ENCODE peak calls at places on chromosomes 16 and 17, in ten cellular contexts. One of them, this sample, is unnamed.

GRCh38 chr17:75271233-75271954 is 363 bp upstream of the MIF4GD start:
- DNase-seq in skeletal muscle cell: no peak
- DNase-seq in GM03348: peak
- DNase-seq in dermis microvascular lymphatic vessel endothelial cell: no peak
- DNase-seq in memory B cell: peak
- DNase-seq in stimulated activated CD4-positive, alpha-beta T cell treated with anti-CD3 and anti-CD28 coated beads, TNF-alpha, amount 100 ng/mL, for 4 hours: peak
- DNase-seq in Caco-2: peak
- DNase-seq in WTC11: peak
- DNase-seq in choroid plexus epithelial cell: peak
- DNase-seq in GM23338: peak
- DNase-seq in this sample: peak

GRCh38 chr17:40864661-40865380 is 2.2 kb downstream of the KRT12 start:
- DNase-seq in GM03348: no peak
- DNase-seq in choroid plexus epithelial cell: peak
- DNase-seq in WTC11: no peak
- DNase-seq in stimulated activated CD4-positive, alpha-beta T cell treated with anti-CD3 and anti-CD28 coated beads, TNF-alpha, amount 100 ng/mL, for 4 hours: no peak
- DNase-seq in memory B cell: no peak
- DNase-seq in GM23338: no peak
- DNase-seq in skeletal muscle cell: no peak
- DNase-seq in Caco-2: no peak
- DNase-seq in dermis microvascular lymphatic vessel endothelial cell: no peak
- DNase-seq in this sample: no peak

GRCh38 chr17:34203018-34203646 is 52.0 kb upstream of the CCL2 start:
- DNase-seq in stimulated activated CD4-positive, alpha-beta T cell treated with anti-CD3 and anti-CD28 coated beads, TNF-alpha, amount 100 ng/mL, for 4 hours: no peak
- DNase-seq in memory B cell: no peak
- DNase-seq in GM23338: no peak
- DNase-seq in WTC11: no peak
- DNase-seq in Caco-2: no peak
- DNase-seq in skeletal muscle cell: no peak
- DNase-seq in choroid plexus epithelial cell: no peak
- DNase-seq in GM03348: no peak
- DNase-seq in dermis microvascular lymphatic vessel endothelial cell: no peak
- DNase-seq in this sample: no peak

GRCh38 chr17:44159519-44160210 is 10.8 kb upstream of the ASB16 start:
- DNase-seq in Caco-2: no peak
- DNase-seq in dermis microvascular lymphatic vessel endothelial cell: no peak
- DNase-seq in choroid plexus epithelial cell: peak
- DNase-seq in stimulated activated CD4-positive, alpha-beta T cell treated with anti-CD3 and anti-CD28 coated beads, TNF-alpha, amount 100 ng/mL, for 4 hours: no peak
- DNase-seq in WTC11: no peak
- DNase-seq in memory B cell: no peak
- DNase-seq in GM03348: no peak
- DNase-seq in skeletal muscle cell: no peak
- DNase-seq in GM23338: no peak
- DNase-seq in this sample: no peak

GRCh38 chr17:59683283-59683682 is 23.9 kb downstream of the PTRH2 start:
- DNase-seq in dermis microvascular lymphatic vessel endothelial cell: no peak
- DNase-seq in stimulated activated CD4-positive, alpha-beta T cell treated with anti-CD3 and anti-CD28 coated beads, TNF-alpha, amount 100 ng/mL, for 4 hours: no peak
- DNase-seq in WTC11: no peak
- DNase-seq in GM23338: no peak
- DNase-seq in skeletal muscle cell: no peak
- DNase-seq in Caco-2: no peak
- DNase-seq in memory B cell: no peak
- DNase-seq in GM03348: no peak
- DNase-seq in choroid plexus epithelial cell: no peak
- DNase-seq in this sample: no peak

GRCh38 chr17:47821424-47822379 is at the start of gene OSBPL7:
- DNase-seq in stimulated activated CD4-positive, alpha-beta T cell treated with anti-CD3 and anti-CD28 coated beads, TNF-alpha, amount 100 ng/mL, for 4 hours: peak
- DNase-seq in dermis microvascular lymphatic vessel endothelial cell: peak
- DNase-seq in skeletal muscle cell: peak
- DNase-seq in Caco-2: peak
- DNase-seq in memory B cell: peak
- DNase-seq in GM23338: peak
- DNase-seq in GM03348: peak
- DNase-seq in choroid plexus epithelial cell: peak
- DNase-seq in WTC11: peak
- DNase-seq in this sample: peak

GRCh38 chr16:53913082-53913870 is 209.3 kb downstream of the FTO start:
- DNase-seq in Caco-2: no peak
- DNase-seq in memory B cell: no peak
- DNase-seq in GM23338: no peak
- DNase-seq in stimulated activated CD4-positive, alpha-beta T cell treated with anti-CD3 and anti-CD28 coated beads, TNF-alpha, amount 100 ng/mL, for 4 hours: no peak
- DNase-seq in choroid plexus epithelial cell: peak
- DNase-seq in GM03348: peak
- DNase-seq in WTC11: no peak
- DNase-seq in skeletal muscle cell: peak
- DNase-seq in dermis microvascular lymphatic vessel endothelial cell: peak
- DNase-seq in this sample: no peak

GRCh38 chr17:50424246-50425000 is 1.6 kb upstream of the ACSF2 start:
- DNase-seq in GM23338: no peak
- DNase-seq in stimulated activated CD4-positive, alpha-beta T cell treated with anti-CD3 and anti-CD28 coated beads, TNF-alpha, amount 100 ng/mL, for 4 hours: no peak
- DNase-seq in Caco-2: peak
- DNase-seq in skeletal muscle cell: no peak
- DNase-seq in GM03348: no peak
- DNase-seq in WTC11: no peak
- DNase-seq in choroid plexus epithelial cell: no peak
- DNase-seq in dermis microvascular lymphatic vessel endothelial cell: no peak
- DNase-seq in memory B cell: no peak
- DNase-seq in this sample: no peak

GRCh38 chr17:17498606-17499301 is 2.6 kb upstream of the RASD1 start:
- DNase-seq in skeletal muscle cell: no peak
- DNase-seq in choroid plexus epithelial cell: no peak
- DNase-seq in WTC11: peak
- DNase-seq in stimulated activated CD4-positive, alpha-beta T cell treated with anti-CD3 and anti-CD28 coated beads, TNF-alpha, amount 100 ng/mL, for 4 hours: no peak
- DNase-seq in GM23338: no peak
- DNase-seq in GM03348: no peak
- DNase-seq in Caco-2: no peak
- DNase-seq in dermis microvascular lymphatic vessel endothelial cell: no peak
- DNase-seq in memory B cell: no peak
- DNase-seq in this sample: peak

GRCh38 chr17:80956321-80957190 is 35.1 kb upstream of the CHMP6 start:
- DNase-seq in stimulated activated CD4-positive, alpha-beta T cell treated with anti-CD3 and anti-CD28 coated beads, TNF-alpha, amount 100 ng/mL, for 4 hours: no peak
- DNase-seq in dermis microvascular lymphatic vessel endothelial cell: no peak
- DNase-seq in WTC11: peak
- DNase-seq in Caco-2: peak
- DNase-seq in memory B cell: no peak
- DNase-seq in skeletal muscle cell: no peak
- DNase-seq in GM23338: no peak
- DNase-seq in choroid plexus epithelial cell: no peak
- DNase-seq in GM03348: no peak
- DNase-seq in this sample: no peak

GRCh38 chr16:58499615-58500328 is at the start of gene NDRG4:
- DNase-seq in choroid plexus epithelial cell: peak
- DNase-seq in memory B cell: no peak
- DNase-seq in skeletal muscle cell: peak
- DNase-seq in stimulated activated CD4-positive, alpha-beta T cell treated with anti-CD3 and anti-CD28 coated beads, TNF-alpha, amount 100 ng/mL, for 4 hours: no peak
- DNase-seq in dermis microvascular lymphatic vessel endothelial cell: peak
- DNase-seq in WTC11: peak
- DNase-seq in GM23338: peak
- DNase-seq in GM03348: peak
- DNase-seq in Caco-2: peak
- DNase-seq in this sample: peak

GRCh38 chr17:56222255-56222654 is 69.0 kb downstream of the ANKFN1 start:
- DNase-seq in memory B cell: no peak
- DNase-seq in stimulated activated CD4-positive, alpha-beta T cell treated with anti-CD3 and anti-CD28 coated beads, TNF-alpha, amount 100 ng/mL, for 4 hours: no peak
- DNase-seq in dermis microvascular lymphatic vessel endothelial cell: no peak
- DNase-seq in Caco-2: no peak
- DNase-seq in WTC11: no peak
- DNase-seq in skeletal muscle cell: no peak
- DNase-seq in choroid plexus epithelial cell: peak
- DNase-seq in GM23338: no peak
- DNase-seq in GM03348: no peak
- DNase-seq in this sample: no peak

GRCh38 chr17:27919120-27919519 is 26.0 kb upstream of the LYRM9 start:
- DNase-seq in memory B cell: no peak
- DNase-seq in Caco-2: no peak
- DNase-seq in dermis microvascular lymphatic vessel endothelial cell: no peak
- DNase-seq in GM03348: no peak
- DNase-seq in skeletal muscle cell: no peak
- DNase-seq in stimulated activated CD4-positive, alpha-beta T cell treated with anti-CD3 and anti-CD28 coated beads, TNF-alpha, amount 100 ng/mL, for 4 hours: no peak
- DNase-seq in choroid plexus epithelial cell: peak
- DNase-seq in WTC11: no peak
- DNase-seq in GM23338: peak
- DNase-seq in this sample: no peak

GRCh38 chr17:6556121-6557039 is at the start of gene PITPNM3:
- DNase-seq in memory B cell: no peak
- DNase-seq in stimulated activated CD4-positive, alpha-beta T cell treated with anti-CD3 and anti-CD28 coated beads, TNF-alpha, amount 100 ng/mL, for 4 hours: no peak
- DNase-seq in choroid plexus epithelial cell: no peak
- DNase-seq in GM03348: peak
- DNase-seq in skeletal muscle cell: no peak
- DNase-seq in GM23338: peak
- DNase-seq in WTC11: peak
- DNase-seq in dermis microvascular lymphatic vessel endothelial cell: no peak
- DNase-seq in Caco-2: no peak
- DNase-seq in this sample: peak

GRCh38 chr17:351875-352420 is 659 bp downstream of the RPH3AL start:
- DNase-seq in Caco-2: no peak
- DNase-seq in GM23338: no peak
- DNase-seq in WTC11: no peak
- DNase-seq in stimulated activated CD4-positive, alpha-beta T cell treated with anti-CD3 and anti-CD28 coated beads, TNF-alpha, amount 100 ng/mL, for 4 hours: no peak
- DNase-seq in memory B cell: no peak
- DNase-seq in dermis microvascular lymphatic vessel endothelial cell: no peak
- DNase-seq in skeletal muscle cell: no peak
- DNase-seq in choroid plexus epithelial cell: no peak
- DNase-seq in GM03348: no peak
- DNase-seq in this sample: peak

GRCh38 chr17:75077490-75078096 is 10.2 kb upstream of the SLC16A5 start:
- DNase-seq in stimulated activated CD4-positive, alpha-beta T cell treated with anti-CD3 and anti-CD28 coated beads, TNF-alpha, amount 100 ng/mL, for 4 hours: no peak
- DNase-seq in Caco-2: peak
- DNase-seq in choroid plexus epithelial cell: peak
- DNase-seq in WTC11: peak
- DNase-seq in dermis microvascular lymphatic vessel endothelial cell: peak
- DNase-seq in memory B cell: peak
- DNase-seq in GM03348: peak
- DNase-seq in skeletal muscle cell: no peak
- DNase-seq in GM23338: peak
- DNase-seq in this sample: peak

GRCh38 chr16:66516172-66516807 is 33.6 kb downstream of the TK2 start:
- DNase-seq in choroid plexus epithelial cell: no peak
- DNase-seq in Caco-2: no peak
- DNase-seq in GM03348: no peak
- DNase-seq in WTC11: no peak
- DNase-seq in memory B cell: no peak
- DNase-seq in GM23338: no peak
- DNase-seq in dermis microvascular lymphatic vessel endothelial cell: peak
- DNase-seq in stimulated activated CD4-positive, alpha-beta T cell treated with anti-CD3 and anti-CD28 coated beads, TNF-alpha, amount 100 ng/mL, for 4 hours: no peak
- DNase-seq in skeletal muscle cell: no peak
- DNase-seq in this sample: no peak

GRCh38 chr17:509316-509715 is 156.7 kb upstream of the RPH3AL start:
- DNase-seq in stimulated activated CD4-positive, alpha-beta T cell treated with anti-CD3 and anti-CD28 coated beads, TNF-alpha, amount 100 ng/mL, for 4 hours: no peak
- DNase-seq in Caco-2: no peak
- DNase-seq in GM23338: no peak
- DNase-seq in skeletal muscle cell: no peak
- DNase-seq in memory B cell: no peak
- DNase-seq in dermis microvascular lymphatic vessel endothelial cell: no peak
- DNase-seq in choroid plexus epithelial cell: no peak
- DNase-seq in WTC11: no peak
- DNase-seq in GM03348: no peak
- DNase-seq in this sample: no peak

GRCh38 chr17:31286587-31286986 is 10.5 kb downstream of the OMG start:
- DNase-seq in memory B cell: no peak
- DNase-seq in WTC11: no peak
- DNase-seq in Caco-2: no peak
- DNase-seq in dermis microvascular lymphatic vessel endothelial cell: no peak
- DNase-seq in GM03348: no peak
- DNase-seq in GM23338: peak
- DNase-seq in skeletal muscle cell: no peak
- DNase-seq in choroid plexus epithelial cell: no peak
- DNase-seq in stimulated activated CD4-positive, alpha-beta T cell treated with anti-CD3 and anti-CD28 coated beads, TNF-alpha, amount 100 ng/mL, for 4 hours: no peak
- DNase-seq in this sample: no peak

GRCh38 chr17:62119373-62119772 is 54.3 kb upstream of the MED13 start:
- DNase-seq in dermis microvascular lymphatic vessel endothelial cell: no peak
- DNase-seq in GM23338: no peak
- DNase-seq in Caco-2: no peak
- DNase-seq in stimulated activated CD4-positive, alpha-beta T cell treated with anti-CD3 and anti-CD28 coated beads, TNF-alpha, amount 100 ng/mL, for 4 hours: no peak
- DNase-seq in skeletal muscle cell: no peak
- DNase-seq in GM03348: no peak
- DNase-seq in choroid plexus epithelial cell: no peak
- DNase-seq in memory B cell: no peak
- DNase-seq in WTC11: no peak
- DNase-seq in this sample: no peak

GRCh38 chr16:27398894-27399853 is 2.8 kb upstream of the IL21R start:
- DNase-seq in dermis microvascular lymphatic vessel endothelial cell: no peak
- DNase-seq in skeletal muscle cell: no peak
- DNase-seq in GM03348: no peak
- DNase-seq in GM23338: no peak
- DNase-seq in memory B cell: no peak
- DNase-seq in WTC11: no peak
- DNase-seq in Caco-2: no peak
- DNase-seq in stimulated activated CD4-positive, alpha-beta T cell treated with anti-CD3 and anti-CD28 coated beads, TNF-alpha, amount 100 ng/mL, for 4 hours: no peak
- DNase-seq in choroid plexus epithelial cell: no peak
- DNase-seq in this sample: no peak

GRCh38 chr16:86018487-86018886 is 119.5 kb downstream of the IRF8 start:
- DNase-seq in skeletal muscle cell: no peak
- DNase-seq in GM23338: no peak
- DNase-seq in memory B cell: peak
- DNase-seq in GM03348: no peak
- DNase-seq in WTC11: no peak
- DNase-seq in Caco-2: peak
- DNase-seq in stimulated activated CD4-positive, alpha-beta T cell treated with anti-CD3 and anti-CD28 coated beads, TNF-alpha, amount 100 ng/mL, for 4 hours: no peak
- DNase-seq in choroid plexus epithelial cell: peak
- DNase-seq in dermis microvascular lymphatic vessel endothelial cell: peak
- DNase-seq in this sample: peak

GRCh38 chr16:5582529-5582928 is 484.9 kb upstream of the EEF2KMT start:
- DNase-seq in GM23338: no peak
- DNase-seq in skeletal muscle cell: no peak
- DNase-seq in choroid plexus epithelial cell: no peak
- DNase-seq in memory B cell: no peak
- DNase-seq in dermis microvascular lymphatic vessel endothelial cell: no peak
- DNase-seq in GM03348: no peak
- DNase-seq in stimulated activated CD4-positive, alpha-beta T cell treated with anti-CD3 and anti-CD28 coated beads, TNF-alpha, amount 100 ng/mL, for 4 hours: no peak
- DNase-seq in WTC11: no peak
- DNase-seq in Caco-2: no peak
- DNase-seq in this sample: no peak

This sample was measured in retina.